ENCODE peak calls at places on chromosomes 11 and 22, in four cellular contexts. I, M, B and O are unnamed samples.
A peak's percentile ranks its signal among the peaks of the same experiment; 100 is the strongest.

GRCh38 chr11:36048496-36049247 is 104.8 kb downstream of the LDLRAD3 start:
- DNase-seq in I (no peak), M (no peak), B (no peak), O (peak; percentile 66)

GRCh38 chr11:2754008-2754407 is 54.2 kb upstream of the KCNQ1OT1 start:
- DNase-seq in I (no peak), M (no peak), B (no peak), O (no peak)

GRCh38 chr22:44332946-44333345 is 20.2 kb upstream of the SHISAL1 start:
- DNase-seq in I (no peak), M (no peak), B (no peak), O (no peak)

GRCh38 chr11:76321820-76322524 is 59.0 kb downstream of the THAP12 start:
- DNase-seq in I (no peak), M (no peak), B (no peak), O (no peak)

GRCh38 chr11:103202048-103202651 is 92.9 kb downstream of the DYNC2H1 start:
- DNase-seq in I (no peak), M (peak; percentile 3), B (peak; percentile 48), O (peak; percentile 58)

GRCh38 chr11:122703541-122704272 is 48.2 kb downstream of the UBASH3B start:
- DNase-seq in I (no peak), M (no peak), B (peak; percentile 97), O (no peak)

GRCh38 chr11:20002312-20003216 is 157.7 kb downstream of the DBX1 start:
- DNase-seq in I (no peak), M (no peak), B (no peak), O (no peak)

GRCh38 chr11:66509131-66509561 is 1.3 kb upstream of the BBS1 start:
- DNase-seq in I (no peak), M (no peak), B (no peak), O (no peak)

GRCh38 chr11:125314264-125315087 is 149.9 kb downstream of the PKNOX2 start:
- DNase-seq in I (no peak), M (no peak), B (no peak), O (no peak)

GRCh38 chr11:11263238-11264030 is 89.6 kb downstream of the CSNK2A3 start:
- DNase-seq in I (no peak), M (no peak), B (no peak), O (peak; percentile 32)

GRCh38 chr11:78605296-78605695 is 30.6 kb upstream of the NARS2 start:
- DNase-seq in I (no peak), M (no peak), B (peak; percentile 49), O (no peak)

GRCh38 chr11:73205666-73206343 is 12.3 kb upstream of the P2RY2 start:
- DNase-seq in I (no peak), M (no peak), B (peak; percentile 85), O (peak; percentile 22)

GRCh38 chr11:119979716-119980115 is 158.2 kb downstream of the TRIM29 start:
- DNase-seq in I (no peak), M (no peak), B (no peak), O (no peak)

GRCh38 chr22:36803358-36803757 is 13.5 kb downstream of the PVALB start:
- DNase-seq in I (no peak), M (no peak), B (no peak), O (no peak)

GRCh38 chr11:115166826-115167225 is 337.4 kb downstream of the CADM1 start:
- DNase-seq in I (no peak), M (no peak), B (no peak), O (no peak)
- H4K91ac ChIP-seq in I (no peak overlapping the region), M (no peak overlapping the region), B (no peak overlapping the region), O (no peak overlapping the region)

GRCh38 chr11:118618115-118618990 is 10.9 kb downstream of the PHLDB1 start:
- DNase-seq in I (no peak), M (no peak), B (no peak), O (peak; percentile 99)

GRCh38 chr11:118614511-118614910 is 7.1 kb downstream of the PHLDB1 start:
- DNase-seq in I (peak; percentile 33), M (no peak), B (no peak), O (no peak)

GRCh38 chr11:118618991-118619375 is 11.6 kb downstream of the PHLDB1 start:
- DNase-seq in I (no peak), M (no peak), B (no peak), O (peak; percentile 90)

GRCh38 chr11:118615282-118615979 is 8.0 kb downstream of the PHLDB1 start:
- DNase-seq in I (peak; percentile 93), M (peak; percentile 83), B (no peak), O (no peak)

GRCh38 chr11:118615996-118616395 is 8.6 kb downstream of the PHLDB1 start:
- DNase-seq in I (peak; percentile 58), M (no peak), B (no peak), O (no peak)
- H3K4me1 ChIP-seq in I (peaks cover 15% of the 10 kb centered on the region), M (peaks cover 66% of the 10 kb centered on the region), B (peaks cover 59% of the 10 kb centered on the region), O (peaks cover 61% of the 10 kb centered on the region)

DNA sequence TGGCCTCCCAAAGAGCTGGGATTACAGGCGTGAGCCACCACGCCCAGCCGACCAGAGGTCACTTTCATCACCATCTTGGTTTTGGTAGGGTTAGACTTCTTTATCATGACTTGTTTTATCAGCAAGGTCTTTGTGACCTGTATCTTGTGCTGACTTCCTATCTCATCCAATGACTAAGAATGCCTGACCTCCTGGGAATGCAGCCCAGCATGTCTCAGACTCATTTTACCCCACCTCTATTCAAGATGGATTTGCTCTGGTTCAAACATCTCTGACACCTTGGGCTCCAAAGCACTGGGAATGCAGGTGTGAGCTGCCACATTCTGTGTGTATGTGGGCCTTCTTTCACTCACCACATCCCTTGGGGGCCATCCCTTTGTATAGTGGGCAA is 5.1 kb upstream of the TALDO1 start:
- DNase-seq in I (no peak), M (no peak), B (peak; percentile 93), O (no peak)
- H2BK12ac ChIP-seq in I (no peak overlapping the region), M (no peak overlapping the region), B (peak overlapping the region; percentile 16), O (no peak overlapping the region)

DNA sequence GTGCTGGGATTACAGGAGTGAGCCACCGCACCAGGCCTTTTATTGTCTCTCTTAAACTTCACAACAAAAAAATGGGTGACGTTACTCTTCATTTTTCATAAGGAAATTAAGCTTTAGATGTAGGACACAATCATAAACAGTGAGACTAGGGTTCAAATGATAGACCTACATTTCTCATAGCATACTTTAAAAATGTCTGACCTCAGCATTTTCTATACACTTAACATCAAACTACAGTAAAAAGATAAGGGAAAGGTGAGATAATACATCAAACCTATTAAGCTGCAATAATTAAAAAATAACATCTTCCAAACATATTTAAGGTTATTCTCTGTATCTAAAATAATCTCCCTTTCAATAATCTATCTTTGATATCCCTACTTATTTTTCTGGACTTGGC is 914.2 kb downstream of the FAM181B start:
- DNase-seq in I (no peak), M (no peak), B (no peak), O (no peak)
- H4K91ac ChIP-seq in I (no peak overlapping the region), M (no peak overlapping the region), B (no peak overlapping the region), O (no peak overlapping the region)

GRCh38 chr11:118014022-118014421 is 27.8 kb downstream of the IL10RA start:
- DNase-seq in I (no peak), M (no peak), B (no peak), O (no peak)

GRCh38 chr11:118015385-118015841 is 29.2 kb downstream of the IL10RA start:
- DNase-seq in I (no peak), M (no peak), B (no peak), O (no peak)

GRCh38 chr11:118010738-118011461 is 24.7 kb downstream of the IL10RA start:
- DNase-seq in I (no peak), M (no peak), B (peak; percentile 36), O (no peak)

GRCh38 chr11:118009821-118010737 is 23.9 kb downstream of the IL10RA start:
- DNase-seq in I (no peak), M (no peak), B (no peak), O (no peak)

GRCh38 chr11:118012083-118012669 is 26.0 kb downstream of the IL10RA start:
- DNase-seq in I (no peak), M (no peak), B (peak; percentile 59), O (peak; percentile 22)
- H3K4me1 ChIP-seq in I (no peaks in the 10 kb centered on the region), M (no peaks in the 10 kb centered on the region), B (no peaks in the 10 kb centered on the region), O (peaks cover 7% of the 10 kb centered on the region)

GRCh38 chr11:108698844-108699642 is 34.2 kb downstream of the DDX10 start:
- DNase-seq in I (no peak), M (no peak), B (no peak), O (no peak)
- H2BK12ac ChIP-seq in I (no peak overlapping the region), M (no peak overlapping the region), B (no peak overlapping the region), O (no peak overlapping the region)

GRCh38 chr11:127816959-127817358 is 770.4 kb downstream of the ETS1 start:
- DNase-seq in I (no peak), M (no peak), B (no peak), O (no peak)

GRCh38 chr11:127818625-127819024 is 768.7 kb downstream of the ETS1 start:
- DNase-seq in I (no peak), M (no peak), B (no peak), O (no peak)

DNA sequence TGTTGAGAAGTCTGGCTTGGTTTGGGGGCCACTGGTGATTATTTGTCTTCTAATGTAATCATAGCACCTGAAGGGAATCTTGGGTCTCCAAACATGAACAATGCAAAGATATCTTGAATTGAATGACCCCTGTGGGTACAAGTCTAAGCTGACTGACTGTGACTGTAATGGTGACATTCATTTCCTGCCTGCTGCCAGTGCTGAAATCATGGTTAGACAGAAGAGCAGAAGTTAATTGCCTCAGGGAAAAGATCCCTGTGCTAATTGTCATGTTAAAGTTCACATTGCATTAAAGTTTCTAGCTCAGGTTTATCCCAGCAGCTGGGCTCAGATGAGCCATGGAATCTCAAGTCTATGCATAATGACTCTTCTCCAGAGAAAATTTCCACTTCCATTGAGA is 772.0 kb downstream of the ETS1 start:
- DNase-seq in I (no peak), M (no peak), B (no peak), O (no peak)
- H4K91ac ChIP-seq in I (no peak overlapping the region), M (no peak overlapping the region), B (no peak overlapping the region), O (no peak overlapping the region)

GRCh38 chr11:68498903-68499883 is 38.6 kb downstream of the PPP6R3 start:
- DNase-seq in I (no peak), M (no peak), B (no peak), O (no peak)
- H3K4me1 ChIP-seq in I (peaks cover 7% of the 10 kb centered on the region), M (no peaks in the 10 kb centered on the region), B (peaks cover 3% of the 10 kb centered on the region), O (peaks cover 15% of the 10 kb centered on the region)